ENCODE peak calls at places on chromosomes 1 and 21, in six cellular contexts. One of them, this sample, is unnamed.

GRCh38 chr1:93532780-93533378 is 85.0 kb downstream of the FNBP1L start:
- DNase-seq in AG04450: no peak
- DNase-seq in foreskin fibroblast: no peak
- DNase-seq in upper lobe of right lung: no peak
- DNase-seq in PC-3: no peak
- DNase-seq in prostate gland: no peak
- DNase-seq in this sample: no peak

GRCh38 chr1:82848043-82848442 is 1047.3 kb downstream of the ADGRL2 start:
- DNase-seq in upper lobe of right lung: no peak
- DNase-seq in AG04450: no peak
- DNase-seq in PC-3: no peak
- DNase-seq in prostate gland: no peak
- DNase-seq in foreskin fibroblast: no peak
- DNase-seq in this sample: no peak

GRCh38 chr21:27840273-27840672 is 873.4 kb upstream of the ADAMTS5 start:
- DNase-seq in PC-3: no peak
- DNase-seq in AG04450: no peak
- DNase-seq in upper lobe of right lung: no peak
- DNase-seq in foreskin fibroblast: no peak
- DNase-seq in prostate gland: peak
- DNase-seq in this sample: no peak

GRCh38 chr21:26027696-26028095 is 142.9 kb downstream of the APP start:
- DNase-seq in foreskin fibroblast: no peak
- DNase-seq in prostate gland: no peak
- DNase-seq in PC-3: no peak
- DNase-seq in upper lobe of right lung: no peak
- DNase-seq in AG04450: no peak
- DNase-seq in this sample: no peak

GRCh38 chr1:178973671-178974091 is 52.0 kb upstream of the FAM20B start:
- DNase-seq in PC-3: no peak
- DNase-seq in foreskin fibroblast: no peak
- DNase-seq in upper lobe of right lung: no peak
- DNase-seq in prostate gland: no peak
- DNase-seq in AG04450: no peak
- DNase-seq in this sample: no peak

GRCh38 chr1:90835661-90836344 is 118.7 kb upstream of the BARHL2 start:
- DNase-seq in upper lobe of right lung: no peak
- DNase-seq in prostate gland: no peak
- DNase-seq in PC-3: no peak
- DNase-seq in AG04450: no peak
- DNase-seq in foreskin fibroblast: no peak
- DNase-seq in this sample: no peak

GRCh38 chr1:52229494-52229893 is 87.6 kb downstream of the ZFYVE9 start:
- DNase-seq in AG04450: no peak
- DNase-seq in prostate gland: no peak
- DNase-seq in foreskin fibroblast: no peak
- DNase-seq in upper lobe of right lung: no peak
- DNase-seq in PC-3: no peak
- DNase-seq in this sample: no peak

GRCh38 chr1:28154083-28154594 is 22.4 kb downstream of the PTAFR start:
- DNase-seq in foreskin fibroblast: no peak
- DNase-seq in AG04450: no peak
- DNase-seq in PC-3: no peak
- DNase-seq in upper lobe of right lung: no peak
- DNase-seq in prostate gland: no peak
- DNase-seq in this sample: no peak

GRCh38 chr1:177945943-177946650 is 23.8 kb downstream of the SEC16B start:
- DNase-seq in foreskin fibroblast: no peak
- DNase-seq in prostate gland: peak
- DNase-seq in PC-3: peak
- DNase-seq in AG04450: no peak
- DNase-seq in upper lobe of right lung: no peak
- DNase-seq in this sample: peak

GRCh38 chr1:93349231-93350135 is 3.8 kb downstream of the DR1 start:
- DNase-seq in foreskin fibroblast: no peak
- DNase-seq in upper lobe of right lung: no peak
- DNase-seq in AG04450: no peak
- DNase-seq in PC-3: peak
- DNase-seq in prostate gland: no peak
- DNase-seq in this sample: no peak

GRCh38 chr1:217526636-217527035 is 104.3 kb downstream of the GPATCH2 start:
- DNase-seq in upper lobe of right lung: no peak
- DNase-seq in prostate gland: no peak
- DNase-seq in AG04450: no peak
- DNase-seq in foreskin fibroblast: no peak
- DNase-seq in PC-3: peak
- DNase-seq in this sample: no peak

GRCh38 chr1:74468982-74469603 is 43.3 kb downstream of the LRRC53 start:
- DNase-seq in prostate gland: no peak
- DNase-seq in upper lobe of right lung: no peak
- DNase-seq in AG04450: peak
- DNase-seq in PC-3: peak
- DNase-seq in foreskin fibroblast: peak
- DNase-seq in this sample: peak

DNA sequence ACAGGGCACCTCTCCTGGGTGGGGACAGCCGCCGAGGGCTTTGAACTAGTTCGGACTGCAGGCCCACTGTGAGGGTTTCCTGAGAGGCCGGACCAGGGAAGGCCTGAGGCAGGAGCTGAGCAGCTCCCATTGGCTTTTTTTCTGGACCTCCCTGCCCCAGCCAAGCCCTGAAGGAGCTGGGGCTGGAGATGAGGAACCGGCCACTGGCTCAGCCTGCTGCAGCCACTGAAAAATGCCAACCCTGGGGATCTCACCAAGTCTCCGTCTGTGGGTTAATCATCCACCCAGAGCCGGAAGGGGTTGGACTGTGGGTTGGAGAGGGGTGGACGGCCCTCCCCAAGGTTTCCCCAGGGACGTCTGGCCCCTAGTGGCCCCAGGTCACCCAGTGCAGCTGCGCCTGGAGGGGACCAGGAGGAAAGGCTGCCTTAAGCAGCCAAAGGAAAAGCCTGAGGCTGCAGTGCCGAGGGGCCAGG is 2.5 kb downstream of the VWA1 start:
- DNase-seq in foreskin fibroblast: no peak
- DNase-seq in AG04450: no peak
- DNase-seq in prostate gland: no peak
- DNase-seq in PC-3: no peak
- DNase-seq in upper lobe of right lung: peak
- DNase-seq in this sample: no peak
- H3K4me3 ChIP-seq in foreskin fibroblast: no peak
- H3K4me3 ChIP-seq in AG04450: no peak
- H3K4me3 ChIP-seq in prostate gland: no peak
- H3K4me3 ChIP-seq in PC-3: no peak
- H3K4me3 ChIP-seq in upper lobe of right lung: no peak
- H3K4me3 ChIP-seq in this sample: no peak

DNA sequence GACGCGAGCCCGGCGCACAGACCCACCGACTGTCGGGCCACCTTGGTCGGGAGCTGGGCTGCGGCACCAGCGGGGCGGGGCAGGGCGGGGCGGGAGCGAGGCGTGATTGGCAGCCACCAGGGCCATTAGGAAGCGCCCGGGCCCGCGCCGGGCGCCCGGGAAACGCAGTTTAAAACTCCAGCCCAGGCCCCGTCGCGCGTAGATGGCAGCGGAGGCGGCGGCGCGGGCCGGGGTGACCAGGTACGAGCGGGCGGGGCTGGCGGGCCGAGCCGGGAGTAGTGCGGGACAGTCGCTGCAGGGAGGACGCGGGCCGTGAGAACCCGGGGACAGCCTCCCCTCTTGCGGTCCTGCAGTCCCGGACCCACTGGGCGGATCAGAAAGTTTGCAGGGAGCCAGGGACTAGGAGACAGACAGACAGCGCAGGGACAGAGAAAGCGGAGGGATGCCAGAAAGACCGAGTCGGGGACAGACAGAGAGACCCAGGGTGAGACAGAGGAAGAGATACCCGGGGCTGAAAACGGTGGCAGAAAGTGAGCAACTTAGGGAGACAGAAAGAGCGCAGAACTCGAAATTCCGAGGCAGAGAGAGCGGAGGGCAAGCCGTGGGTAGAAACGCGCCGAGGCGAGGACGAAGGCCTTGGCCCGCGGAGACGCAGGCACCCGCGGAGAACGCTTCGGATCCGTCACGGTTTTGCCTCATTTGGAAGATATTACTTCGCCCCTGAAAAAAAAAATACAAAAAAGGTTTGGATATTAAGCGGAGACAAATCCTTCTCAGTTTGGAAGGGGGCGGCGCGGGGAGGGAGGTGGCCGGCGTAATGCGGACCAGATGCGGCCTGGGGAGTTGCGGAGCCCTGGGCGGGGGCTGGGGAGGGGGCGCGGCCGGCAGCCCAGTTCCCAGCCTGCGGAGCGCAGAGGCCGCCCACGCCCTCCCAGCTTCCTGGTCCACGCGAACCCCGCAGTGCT is at the start of gene DMBX1:
- DNase-seq in foreskin fibroblast: no peak
- DNase-seq in upper lobe of right lung: peak
- DNase-seq in PC-3: peak
- DNase-seq in prostate gland: peak
- DNase-seq in AG04450: no peak
- DNase-seq in this sample: no peak
- H3K4me3 ChIP-seq in foreskin fibroblast: peak
- H3K4me3 ChIP-seq in upper lobe of right lung: peak
- H3K4me3 ChIP-seq in PC-3: peak
- H3K4me3 ChIP-seq in prostate gland: peak
- H3K4me3 ChIP-seq in AG04450: no peak
- H3K4me3 ChIP-seq in this sample: no peak

GRCh38 chr1:151476083-151476482 is 16.8 kb upstream of the POGZ start:
- DNase-seq in PC-3: no peak
- DNase-seq in foreskin fibroblast: no peak
- DNase-seq in AG04450: no peak
- DNase-seq in upper lobe of right lung: no peak
- DNase-seq in prostate gland: no peak
- DNase-seq in this sample: no peak

GRCh38 chr1:151477066-151477465 is 17.8 kb upstream of the POGZ start:
- DNase-seq in upper lobe of right lung: no peak
- DNase-seq in foreskin fibroblast: no peak
- DNase-seq in PC-3: no peak
- DNase-seq in prostate gland: no peak
- DNase-seq in AG04450: no peak
- DNase-seq in this sample: no peak

GRCh38 chr1:151478923-151479322 is 19.6 kb upstream of the POGZ start:
- DNase-seq in foreskin fibroblast: no peak
- DNase-seq in PC-3: no peak
- DNase-seq in AG04450: no peak
- DNase-seq in upper lobe of right lung: no peak
- DNase-seq in prostate gland: no peak
- DNase-seq in this sample: no peak

GRCh38 chr1:151479462-151479861 is 20.2 kb upstream of the POGZ start:
- DNase-seq in AG04450: no peak
- DNase-seq in PC-3: peak
- DNase-seq in upper lobe of right lung: no peak
- DNase-seq in prostate gland: no peak
- DNase-seq in foreskin fibroblast: no peak
- DNase-seq in this sample: no peak

GRCh38 chr1:151478140-151478812 is 19.0 kb upstream of the POGZ start:
- DNase-seq in foreskin fibroblast: no peak
- DNase-seq in prostate gland: no peak
- DNase-seq in PC-3: no peak
- DNase-seq in AG04450: no peak
- DNase-seq in upper lobe of right lung: no peak
- DNase-seq in this sample: no peak
- H3K4me3 ChIP-seq in foreskin fibroblast: no peak
- H3K4me3 ChIP-seq in prostate gland: no peak
- H3K4me3 ChIP-seq in PC-3: no peak
- H3K4me3 ChIP-seq in AG04450: no peak
- H3K4me3 ChIP-seq in upper lobe of right lung: no peak
- H3K4me3 ChIP-seq in this sample: no peak

GRCh38 chr1:243471026-243471685 is 215.3 kb downstream of the SDCCAG8 start:
- DNase-seq in PC-3: no peak
- DNase-seq in prostate gland: no peak
- DNase-seq in upper lobe of right lung: no peak
- DNase-seq in foreskin fibroblast: no peak
- DNase-seq in AG04450: no peak
- DNase-seq in this sample: no peak

GRCh38 chr1:243471754-243472725 is 216.2 kb downstream of the SDCCAG8 start:
- DNase-seq in prostate gland: no peak
- DNase-seq in foreskin fibroblast: no peak
- DNase-seq in PC-3: peak
- DNase-seq in upper lobe of right lung: no peak
- DNase-seq in AG04450: no peak
- DNase-seq in this sample: no peak

GRCh38 chr1:243474384-243474851 is 218.6 kb downstream of the SDCCAG8 start:
- DNase-seq in foreskin fibroblast: no peak
- DNase-seq in prostate gland: no peak
- DNase-seq in PC-3: no peak
- DNase-seq in AG04450: no peak
- DNase-seq in upper lobe of right lung: no peak
- DNase-seq in this sample: no peak

GRCh38 chr1:243474906-243475305 is 219.1 kb downstream of the SDCCAG8 start:
- DNase-seq in prostate gland: no peak
- DNase-seq in upper lobe of right lung: no peak
- DNase-seq in foreskin fibroblast: no peak
- DNase-seq in PC-3: no peak
- DNase-seq in AG04450: no peak
- DNase-seq in this sample: no peak

DNA sequence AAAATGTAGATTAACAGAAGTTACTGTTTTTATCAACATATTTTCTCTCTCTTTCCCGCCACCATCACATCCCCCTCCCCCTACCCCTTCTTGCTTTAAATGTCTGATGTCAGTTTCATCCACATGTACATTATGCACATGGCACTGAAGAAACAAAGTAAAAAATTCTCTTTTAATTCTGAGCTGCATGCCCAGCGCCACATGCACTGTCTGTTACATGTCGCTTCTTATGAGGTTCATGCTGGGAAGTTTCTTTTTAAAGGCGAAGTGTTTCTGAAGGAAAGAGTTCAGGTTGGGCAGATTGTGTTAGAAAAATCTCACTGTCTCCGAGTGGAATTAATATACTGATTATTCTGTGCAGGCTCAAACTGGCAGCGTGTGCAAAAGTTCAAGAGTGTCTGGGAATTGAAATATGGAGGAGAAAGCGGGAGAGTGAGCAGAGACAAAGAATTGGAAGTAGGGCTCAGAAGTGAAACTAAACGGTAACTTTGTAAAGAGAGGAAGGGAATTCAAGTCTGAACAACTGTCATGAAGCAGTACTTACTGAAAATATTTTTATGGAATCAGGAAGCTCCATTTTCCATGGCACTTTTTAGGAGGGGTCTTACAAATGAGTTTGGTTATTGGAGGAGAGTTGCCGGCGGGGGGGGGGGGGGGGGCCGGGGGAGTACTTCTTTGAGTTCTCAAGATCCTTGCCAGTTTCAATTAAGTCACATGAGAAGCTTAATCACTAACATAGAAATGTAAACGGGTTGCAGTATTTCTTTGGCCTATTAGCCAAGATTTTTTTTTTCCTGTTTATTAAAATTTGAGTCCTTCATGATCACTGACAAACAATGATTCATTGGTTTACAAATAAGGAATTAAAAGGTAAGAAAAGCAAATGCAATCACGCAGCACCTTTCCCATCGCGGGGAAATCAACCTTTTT is 217.7 kb downstream of the SDCCAG8 start:
- DNase-seq in prostate gland: no peak
- DNase-seq in PC-3: no peak
- DNase-seq in foreskin fibroblast: no peak
- DNase-seq in AG04450: no peak
- DNase-seq in upper lobe of right lung: no peak
- DNase-seq in this sample: no peak
- H3K4me3 ChIP-seq in prostate gland: peak
- H3K4me3 ChIP-seq in PC-3: no peak
- H3K4me3 ChIP-seq in foreskin fibroblast: peak
- H3K4me3 ChIP-seq in AG04450: peak
- H3K4me3 ChIP-seq in upper lobe of right lung: peak
- H3K4me3 ChIP-seq in this sample: peak

This sample was measured in AG09309.